ENCODE peak calls at places on chromosomes 12 and 14, in five cellular contexts. G is ovary; X is CD8-positive, alpha-beta T cell; V is right lobe of liver; W is transverse colon. K is an unnamed sample. For H3K4me1, the result is how much of the 10 kb centered on the place peaks cover.

GRCh38 chr12:6315704-6316597 is 5.5 kb downstream of the PLEKHG6 start:
- DNase-seq in V (peak), X (no peak), W (no peak), G (no peak), K (no peak)

GRCh38 chr12:57637364-57637763 is 4.4 kb upstream of the B4GALNT1 start:
- DNase-seq in V (no peak), X (no peak), W (no peak), G (no peak), K (no peak)

GRCh38 chr14:68695871-68696665 is 96.8 kb downstream of the ZFP36L1 start:
- DNase-seq in V (peak), W (no peak), G (no peak), X (no peak), K (no peak)

GRCh38 chr14:103528158-103528511 is 861 bp upstream of the TRMT61A start:
- DNase-seq in X (no peak), G (peak), V (no peak), W (peak), K (no peak)

GRCh38 chr12:49872781-49873181 is 29.9 kb upstream of the BCDIN3D start:
- DNase-seq in V (no peak), G (no peak), W (no peak), X (no peak), K (peak)

GRCh38 chr12:1908758-1909157 is 9.7 kb downstream of the CACNA2D4 start:
- DNase-seq in W (no peak), X (no peak), G (no peak), V (peak), K (no peak)

GRCh38 chr14:69281450-69282169 is 21.7 kb downstream of the GALNT16 start:
- DNase-seq in W (no peak), V (no peak), G (no peak), X (no peak), K (no peak)

GRCh38 chr12:5305425-5305824 is 126.5 kb upstream of the NTF3 start:
- DNase-seq in W (no peak), X (no peak), V (no peak), G (no peak), K (no peak)

GRCh38 chr12:58176296-58176869 is 235.0 kb downstream of the ATP23 start:
- DNase-seq in X (no peak), W (peak), G (no peak), V (no peak), K (no peak)

GRCh38 chr12:124725099-124725498 is 138.6 kb downstream of the SCARB1 start:
- DNase-seq in V (no peak), X (no peak), G (no peak), W (no peak), K (no peak)

GRCh38 chr12:62581288-62582064 is 114.8 kb downstream of the MON2 start:
- DNase-seq in X (no peak), G (no peak), V (no peak), W (no peak), K (no peak)

GRCh38 chr12:51421266-51421884 is 3.3 kb upstream of the SLC4A8 start:
- DNase-seq in W (peak), X (no peak), G (peak), V (peak), K (no peak)

GRCh38 chr12:31860401-31860800 is 98.8 kb upstream of the RESF1 start:
- DNase-seq in W (no peak), X (no peak), V (no peak), G (no peak), K (no peak)

GRCh38 chr12:120116443-120116791 is at the start of gene RAB35:
- DNase-seq in X (no peak), V (no peak), W (no peak), G (no peak), K (no peak)

GRCh38 chr12:121456551-121456950 is 56.6 kb downstream of the RNF34 start:
- DNase-seq in V (no peak), G (no peak), W (no peak), X (no peak), K (no peak)

GRCh38 chr12:130118181-130118580 is 44.1 kb upstream of the FZD10 start:
- DNase-seq in V (no peak), W (no peak), G (no peak), X (no peak), K (no peak)

GRCh38 chr14:68811161-68811560 is 18.3 kb upstream of the ZFP36L1 start:
- DNase-seq in W (no peak), G (no peak), X (no peak), V (no peak), K (peak)

GRCh38 chr12:106296179-106296877 is 6.2 kb upstream of the TCP11L2 start:
- DNase-seq in G (no peak), V (no peak), X (no peak), W (no peak), K (no peak)

GRCh38 chr12:112841240-112841639 is 49.7 kb downstream of the RPH3A start:
- DNase-seq in V (no peak), X (no peak), G (no peak), W (no peak), K (no peak)

GRCh38 chr12:127640181-127640886 is 626.6 kb upstream of the TMEM132C start:
- DNase-seq in V (no peak), W (no peak), X (no peak), G (no peak), K (no peak)

GRCh38 chr12:28484157-28484556 is 293.9 kb downstream of the CCDC91 start:
- DNase-seq in X (no peak), V (no peak), G (no peak), W (no peak), K (no peak)

GRCh38 chr12:7282844-7283243 is 21.0 kb upstream of the ACSM4 start:
- DNase-seq in G (no peak), W (no peak), V (no peak), X (no peak), K (no peak)

DNA sequence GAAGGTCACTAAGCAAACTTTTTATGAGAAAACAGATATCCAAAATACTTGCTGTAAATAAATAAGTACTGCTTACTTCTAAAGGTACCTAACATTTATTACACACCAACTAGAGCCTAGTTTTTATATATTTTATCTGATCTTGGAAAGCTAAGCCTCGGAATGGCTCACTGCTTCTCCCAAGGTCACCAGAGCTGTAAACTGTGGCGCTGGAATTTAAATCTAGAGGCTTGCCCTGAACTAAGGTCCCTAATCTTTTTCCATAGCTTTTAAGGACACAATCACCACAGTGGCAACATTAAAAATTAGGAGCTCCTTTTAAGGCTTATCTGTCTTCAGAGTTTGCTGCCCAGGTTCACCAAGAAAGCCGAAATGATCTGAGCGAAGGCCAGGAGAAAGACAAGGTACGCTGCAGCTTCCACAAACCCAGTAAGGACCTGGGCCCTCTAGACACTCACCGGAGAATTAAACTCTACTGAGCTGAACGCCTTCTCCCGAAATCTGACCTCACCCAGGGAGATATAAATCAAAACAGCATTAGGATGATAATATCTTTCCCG is 613 bp downstream of the CCNB1IP1 start:
- DNase-seq in V (no peak), W (peak), X (no peak), G (no peak), K (no peak)
- TF ChIP-seq CTCF in V (no peak), W (no peak), X (no peak), G (no peak), K (no peak)

DNA sequence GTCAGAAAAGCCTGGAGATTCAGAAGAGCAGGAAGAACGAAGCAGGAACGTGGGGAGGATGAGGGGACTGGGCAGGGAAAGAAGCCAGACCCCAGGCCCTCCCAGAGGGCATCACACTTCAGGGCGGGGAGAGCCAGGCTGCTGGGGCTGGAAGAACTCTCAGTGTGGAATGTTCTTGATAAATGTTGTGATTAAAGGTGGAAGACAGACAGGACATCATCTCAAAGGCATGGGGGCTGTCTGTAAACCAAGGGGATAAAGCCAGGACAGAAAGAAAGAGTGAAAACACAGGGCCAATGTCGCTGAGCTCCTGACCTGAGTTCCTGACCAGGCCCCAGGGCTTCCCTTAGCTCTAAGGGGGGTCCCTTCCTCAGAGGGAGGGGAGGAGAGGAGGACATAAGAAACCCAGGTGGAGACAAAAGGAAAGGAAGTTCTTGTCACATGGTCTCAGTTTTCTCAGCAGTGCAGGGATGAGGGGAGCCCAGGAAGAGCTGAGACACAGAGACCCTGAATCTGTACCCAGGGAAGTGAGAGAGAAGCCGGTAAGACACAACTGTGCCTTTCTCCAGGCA is 56.3 kb downstream of the SETD3 start:
- DNase-seq in W (no peak), G (no peak), X (no peak), V (no peak), K (no peak)
- H3K4me1 ChIP-seq in W (under half), G (under half), X (under half), V (under half), K (under half)

DNA sequence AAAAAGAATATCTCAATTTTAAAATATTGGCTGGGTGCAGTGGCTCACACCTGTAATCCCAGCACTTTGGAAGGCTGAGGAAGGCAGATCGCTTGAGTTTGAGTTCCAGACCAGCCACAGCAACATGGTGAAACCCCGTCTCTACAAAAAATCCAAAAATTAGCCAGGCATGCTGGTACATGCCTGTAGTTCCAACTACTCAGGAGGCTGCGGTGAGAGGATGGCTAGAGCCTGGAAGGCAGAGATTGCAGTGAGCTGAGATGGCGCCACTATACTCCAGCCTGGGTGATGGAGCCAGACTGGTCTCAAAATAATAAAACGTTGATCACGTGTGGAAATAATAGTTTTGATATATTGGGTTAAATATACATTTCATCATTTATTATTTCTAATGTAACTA is 5.7 kb downstream of the MTRFR start:
- DNase-seq in G (no peak), V (no peak), W (no peak), X (no peak), K (no peak)
- TF ChIP-seq CTCF in G (no peak), V (no peak), W (no peak), X (no peak), K (no peak)

GRCh38 chr12:17278946-17279345 is 673.0 kb upstream of the LMO3 start:
- DNase-seq in V (no peak), W (no peak), G (no peak), X (no peak), K (no peak)

GRCh38 chr12:17283563-17283962 is 677.6 kb upstream of the LMO3 start:
- DNase-seq in G (no peak), X (no peak), W (no peak), V (no peak), K (no peak)

GRCh38 chr12:17286874-17287273 is 680.9 kb upstream of the LMO3 start:
- DNase-seq in G (no peak), W (no peak), X (no peak), V (no peak), K (no peak)

GRCh38 chr12:17284873-17285272 is 678.9 kb upstream of the LMO3 start:
- DNase-seq in W (no peak), G (no peak), V (no peak), X (no peak), K (no peak)
- H3K4me1 ChIP-seq in W (under half), G (under half), V (under half), X (under half), K (under half)